ENCODE peak calls at places on chromosome 7, in five cellular contexts. One of them, this sample, is unnamed.

GRCh38 chr7:44970521-44971051 is 8.2 kb downstream of the MYO1G start:
- DNase-seq in testis: no peak
- DNase-seq in left ventricle myocardium inferior: no peak
- DNase-seq in cardiac muscle cell: no peak
- DNase-seq in IMR-90: no peak
- DNase-seq in this sample: no peak

GRCh38 chr7:156039971-156040677 is 227.9 kb upstream of the SHH start:
- DNase-seq in cardiac muscle cell: no peak
- DNase-seq in left ventricle myocardium inferior: no peak
- DNase-seq in testis: peak
- DNase-seq in IMR-90: no peak
- DNase-seq in this sample: no peak

GRCh38 chr7:134512271-134512670 is 15.1 kb upstream of the AKR1B10 start:
- DNase-seq in testis: no peak
- DNase-seq in IMR-90: no peak
- DNase-seq in cardiac muscle cell: no peak
- DNase-seq in left ventricle myocardium inferior: no peak
- DNase-seq in this sample: no peak

GRCh38 chr7:114086491-114086905 is 167.7 kb upstream of the PPP1R3A start:
- DNase-seq in IMR-90: no peak
- DNase-seq in left ventricle myocardium inferior: peak
- DNase-seq in testis: peak
- DNase-seq in cardiac muscle cell: peak
- DNase-seq in this sample: peak

GRCh38 chr7:79137942-79138341 is 315.5 kb downstream of the MAGI2 start:
- DNase-seq in left ventricle myocardium inferior: no peak
- DNase-seq in IMR-90: peak
- DNase-seq in cardiac muscle cell: no peak
- DNase-seq in testis: no peak
- DNase-seq in this sample: no peak

GRCh38 chr7:95527033-95527775 is 41.5 kb downstream of the ASB4 start:
- DNase-seq in IMR-90: peak
- DNase-seq in testis: peak
- DNase-seq in left ventricle myocardium inferior: no peak
- DNase-seq in cardiac muscle cell: peak
- DNase-seq in this sample: no peak

GRCh38 chr7:20219446-20220292 is 2.5 kb upstream of the MACC1 start:
- DNase-seq in IMR-90: peak
- DNase-seq in cardiac muscle cell: no peak
- DNase-seq in testis: peak
- DNase-seq in left ventricle myocardium inferior: peak
- DNase-seq in this sample: peak

GRCh38 chr7:75924884-75925283 is 9.9 kb downstream of the POR start:
- DNase-seq in testis: no peak
- DNase-seq in cardiac muscle cell: no peak
- DNase-seq in left ventricle myocardium inferior: no peak
- DNase-seq in IMR-90: no peak
- DNase-seq in this sample: no peak

GRCh38 chr7:114574384-114574783 is 159.8 kb downstream of the FOXP2 start:
- DNase-seq in left ventricle myocardium inferior: no peak
- DNase-seq in cardiac muscle cell: no peak
- DNase-seq in testis: no peak
- DNase-seq in IMR-90: peak
- DNase-seq in this sample: no peak

GRCh38 chr7:98921608-98922372 is 43.5 kb downstream of the TRRAP start:
- DNase-seq in left ventricle myocardium inferior: no peak
- DNase-seq in IMR-90: no peak
- DNase-seq in testis: no peak
- DNase-seq in cardiac muscle cell: no peak
- DNase-seq in this sample: no peak

GRCh38 chr7:128831994-128832879 is 2.0 kb downstream of the FLNC start:
- DNase-seq in testis: no peak
- DNase-seq in left ventricle myocardium inferior: peak
- DNase-seq in cardiac muscle cell: peak
- DNase-seq in IMR-90: peak
- DNase-seq in this sample: no peak

GRCh38 chr7:102279537-102280400 is 6.9 kb upstream of the SH2B2 start:
- DNase-seq in cardiac muscle cell: peak
- DNase-seq in testis: no peak
- DNase-seq in left ventricle myocardium inferior: peak
- DNase-seq in IMR-90: peak
- DNase-seq in this sample: no peak

GRCh38 chr7:126286317-126286716 is 966.4 kb downstream of the GRM8 start:
- DNase-seq in cardiac muscle cell: no peak
- DNase-seq in IMR-90: no peak
- DNase-seq in left ventricle myocardium inferior: no peak
- DNase-seq in testis: no peak
- DNase-seq in this sample: no peak

GRCh38 chr7:96321670-96322372 is at the start of gene SLC25A13:
- DNase-seq in left ventricle myocardium inferior: peak
- DNase-seq in cardiac muscle cell: peak
- DNase-seq in testis: peak
- DNase-seq in IMR-90: peak
- DNase-seq in this sample: peak

GRCh38 chr7:94054130-94054529 is 50.0 kb upstream of the BET1 start:
- DNase-seq in left ventricle myocardium inferior: no peak
- DNase-seq in IMR-90: no peak
- DNase-seq in cardiac muscle cell: peak
- DNase-seq in testis: no peak
- DNase-seq in this sample: no peak

GRCh38 chr7:99116151-99116550 is 27.8 kb downstream of the SMURF1 start:
- DNase-seq in IMR-90: no peak
- DNase-seq in left ventricle myocardium inferior: no peak
- DNase-seq in testis: no peak
- DNase-seq in cardiac muscle cell: no peak
- DNase-seq in this sample: no peak

GRCh38 chr7:107661865-107662379 is 1.3 kb downstream of the SLC26A4 start:
- DNase-seq in testis: no peak
- DNase-seq in left ventricle myocardium inferior: no peak
- DNase-seq in IMR-90: no peak
- DNase-seq in cardiac muscle cell: no peak
- DNase-seq in this sample: no peak

GRCh38 chr7:214410-215212 is 22.2 kb downstream of the FAM20C start:
- DNase-seq in IMR-90: peak
- DNase-seq in left ventricle myocardium inferior: no peak
- DNase-seq in cardiac muscle cell: no peak
- DNase-seq in testis: no peak
- DNase-seq in this sample: no peak

GRCh38 chr7:445563-446288 is 73.9 kb downstream of the PDGFA start:
- DNase-seq in testis: no peak
- DNase-seq in cardiac muscle cell: no peak
- DNase-seq in IMR-90: no peak
- DNase-seq in left ventricle myocardium inferior: no peak
- DNase-seq in this sample: no peak

GRCh38 chr7:127186686-127187085 is 66.1 kb downstream of the GRM8 start:
- DNase-seq in cardiac muscle cell: no peak
- DNase-seq in testis: no peak
- DNase-seq in left ventricle myocardium inferior: no peak
- DNase-seq in IMR-90: no peak
- DNase-seq in this sample: no peak

GRCh38 chr7:135192914-135193536 is 18.3 kb downstream of the WDR91 start:
- DNase-seq in left ventricle myocardium inferior: no peak
- DNase-seq in IMR-90: no peak
- DNase-seq in testis: no peak
- DNase-seq in cardiac muscle cell: no peak
- DNase-seq in this sample: no peak

GRCh38 chr7:139105037-139105382 is 4.5 kb downstream of the ZC3HAV1 start:
- DNase-seq in left ventricle myocardium inferior: no peak
- DNase-seq in testis: no peak
- DNase-seq in IMR-90: no peak
- DNase-seq in cardiac muscle cell: no peak
- DNase-seq in this sample: no peak

GRCh38 chr7:75532639-75533038 is 40.5 kb downstream of the SPDYE5 start:
- DNase-seq in IMR-90: no peak
- DNase-seq in testis: no peak
- DNase-seq in cardiac muscle cell: no peak
- DNase-seq in left ventricle myocardium inferior: no peak
- DNase-seq in this sample: no peak

GRCh38 chr7:139452948-139453672 is 30.4 kb downstream of the KLRG2 start:
- DNase-seq in cardiac muscle cell: no peak
- DNase-seq in IMR-90: peak
- DNase-seq in testis: no peak
- DNase-seq in left ventricle myocardium inferior: no peak
- DNase-seq in this sample: no peak

GRCh38 chr7:134690016-134690415 is 43.4 kb downstream of the BPGM start:
- DNase-seq in cardiac muscle cell: peak
- DNase-seq in IMR-90: peak
- DNase-seq in left ventricle myocardium inferior: no peak
- DNase-seq in testis: no peak
- DNase-seq in this sample: no peak

GRCh38 chr7:133140994-133141595 is 59.2 kb upstream of the CHCHD3 start:
- DNase-seq in testis: no peak
- DNase-seq in IMR-90: no peak
- DNase-seq in cardiac muscle cell: no peak
- DNase-seq in left ventricle myocardium inferior: no peak
- DNase-seq in this sample: no peak

GRCh38 chr7:131692131-131692960 is 135.9 kb upstream of the PODXL start:
- DNase-seq in testis: peak
- DNase-seq in left ventricle myocardium inferior: peak
- DNase-seq in cardiac muscle cell: peak
- DNase-seq in IMR-90: peak
- DNase-seq in this sample: no peak
- H3K4me3 ChIP-seq in testis: no peak
- H3K4me3 ChIP-seq in left ventricle myocardium inferior: no peak
- H3K4me3 ChIP-seq in cardiac muscle cell: no peak
- H3K4me3 ChIP-seq in IMR-90: no peak
- H3K4me3 ChIP-seq in this sample: no peak

GRCh38 chr7:159032753-159033472 is 111.8 kb downstream of the VIPR2 start:
- DNase-seq in testis: peak
- DNase-seq in IMR-90: no peak
- DNase-seq in cardiac muscle cell: no peak
- DNase-seq in left ventricle myocardium inferior: no peak
- DNase-seq in this sample: peak

GRCh38 chr7:159030490-159031134 is 114.1 kb downstream of the VIPR2 start:
- DNase-seq in left ventricle myocardium inferior: peak
- DNase-seq in testis: peak
- DNase-seq in cardiac muscle cell: peak
- DNase-seq in IMR-90: no peak
- DNase-seq in this sample: peak

GRCh38 chr7:159032310-159032709 is 112.4 kb downstream of the VIPR2 start:
- DNase-seq in IMR-90: no peak
- DNase-seq in left ventricle myocardium inferior: no peak
- DNase-seq in testis: peak
- DNase-seq in cardiac muscle cell: no peak
- DNase-seq in this sample: no peak

GRCh38 chr7:159031750-159032149 is 112.9 kb downstream of the VIPR2 start:
- DNase-seq in testis: peak
- DNase-seq in cardiac muscle cell: no peak
- DNase-seq in left ventricle myocardium inferior: no peak
- DNase-seq in IMR-90: no peak
- DNase-seq in this sample: peak

DNA sequence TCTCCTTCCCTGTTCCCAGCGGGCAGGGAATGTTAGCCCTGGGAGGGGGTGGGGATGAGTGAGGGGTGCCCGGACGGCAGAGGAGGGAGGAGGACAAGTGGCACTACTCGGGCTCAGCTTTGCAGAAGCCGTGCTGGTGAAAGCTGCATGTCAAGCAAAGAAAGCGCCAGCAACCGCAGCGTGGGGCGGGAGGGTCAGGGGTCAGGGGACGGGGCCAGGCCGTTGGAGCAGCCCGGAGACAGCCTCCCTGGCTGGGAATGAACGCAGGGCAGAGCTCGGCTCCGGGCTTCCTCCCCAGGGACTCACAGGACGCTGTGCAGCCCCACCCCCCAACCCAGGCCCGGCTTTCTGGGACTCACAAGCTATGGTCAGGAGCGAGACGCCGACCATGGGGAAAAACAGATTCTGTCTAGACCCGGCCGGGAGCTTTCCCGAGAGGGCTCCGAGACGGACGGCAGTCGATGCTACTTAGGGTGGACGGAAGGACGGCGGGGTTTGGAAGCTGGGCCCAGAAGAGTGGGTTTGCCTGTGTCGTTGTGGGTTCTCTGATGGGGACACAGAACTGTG is 113.4 kb downstream of the VIPR2 start:
- DNase-seq in left ventricle myocardium inferior: peak
- DNase-seq in cardiac muscle cell: no peak
- DNase-seq in IMR-90: no peak
- DNase-seq in testis: peak
- DNase-seq in this sample: no peak
- H3K4me3 ChIP-seq in left ventricle myocardium inferior: peak
- H3K4me3 ChIP-seq in cardiac muscle cell: no peak
- H3K4me3 ChIP-seq in IMR-90: no peak
- H3K4me3 ChIP-seq in testis: peak
- H3K4me3 ChIP-seq in this sample: peak

DNA sequence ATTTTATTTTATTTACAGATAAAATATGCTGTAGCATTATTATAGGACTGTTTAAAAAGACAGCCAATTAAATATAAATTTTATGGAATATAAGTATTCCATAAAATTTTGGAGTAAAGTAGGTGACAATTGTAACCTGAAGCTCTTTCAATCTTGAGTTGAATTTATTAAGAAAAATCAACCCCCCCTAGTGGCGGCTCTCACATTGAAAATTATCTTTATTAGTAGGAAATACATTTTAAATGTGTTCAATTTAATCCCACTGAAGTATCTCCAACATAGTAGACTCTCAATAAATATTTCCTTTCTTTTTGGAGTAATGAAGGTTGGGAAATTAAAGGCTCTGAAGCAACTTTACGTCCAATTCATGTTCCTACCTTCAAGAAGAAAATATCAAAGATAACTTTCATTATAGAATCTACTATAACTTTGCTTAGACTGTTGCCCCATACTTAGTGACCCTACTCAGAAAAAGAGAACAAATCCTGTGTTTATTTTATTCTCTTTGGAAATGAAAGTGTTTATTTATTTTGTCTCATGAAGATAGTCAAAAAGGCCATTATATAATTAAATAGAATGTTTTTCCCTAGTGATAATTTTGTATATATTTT is 3.1 kb downstream of the AHR start:
- DNase-seq in IMR-90: peak
- DNase-seq in testis: peak
- DNase-seq in cardiac muscle cell: peak
- DNase-seq in left ventricle myocardium inferior: no peak
- DNase-seq in this sample: peak
- H3K4me3 ChIP-seq in IMR-90: no peak
- H3K4me3 ChIP-seq in testis: no peak
- H3K4me3 ChIP-seq in cardiac muscle cell: no peak
- H3K4me3 ChIP-seq in left ventricle myocardium inferior: peak
- H3K4me3 ChIP-seq in this sample: no peak

DNA sequence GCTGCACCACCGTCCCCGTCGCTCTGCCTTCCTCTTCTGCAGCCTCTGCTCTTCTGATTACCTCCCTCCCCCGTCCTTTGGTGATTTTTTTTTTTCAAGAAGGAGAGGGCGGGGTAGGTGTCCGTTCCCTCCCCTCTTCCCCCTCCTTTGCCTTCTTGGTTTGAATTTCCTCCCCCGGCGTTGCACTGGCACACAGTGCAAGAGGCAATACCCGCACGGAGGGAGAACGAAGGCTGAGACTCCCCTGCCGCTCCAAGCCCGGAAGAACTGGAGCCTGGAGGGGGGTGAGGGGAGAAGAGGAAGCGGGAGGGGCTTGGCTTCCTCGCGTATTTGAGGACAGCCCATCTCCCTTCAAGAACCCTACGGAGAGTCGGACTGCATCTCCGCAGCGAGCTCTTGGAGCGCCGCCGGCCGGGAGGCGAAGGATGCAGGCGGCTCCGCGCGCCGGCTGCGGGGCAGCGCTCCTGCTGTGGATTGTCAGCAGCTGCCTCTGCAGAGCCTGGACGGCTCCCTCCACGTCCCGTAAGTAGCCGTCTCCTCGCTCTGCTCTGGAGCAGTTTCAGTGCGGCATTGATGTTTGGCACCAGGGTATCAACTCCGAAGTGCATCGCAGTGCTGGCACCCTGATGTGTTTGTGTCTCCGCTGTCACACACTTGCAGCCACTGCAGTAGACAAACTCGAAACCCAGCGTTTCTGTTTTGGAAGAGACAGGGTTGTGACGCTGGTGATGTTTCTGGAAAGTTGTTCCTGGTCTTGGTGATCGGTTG is at the start of gene CNTNAP2:
- DNase-seq in left ventricle myocardium inferior: peak
- DNase-seq in testis: peak
- DNase-seq in IMR-90: no peak
- DNase-seq in cardiac muscle cell: peak
- DNase-seq in this sample: no peak
- H3K4me3 ChIP-seq in left ventricle myocardium inferior: peak
- H3K4me3 ChIP-seq in testis: peak
- H3K4me3 ChIP-seq in IMR-90: peak
- H3K4me3 ChIP-seq in cardiac muscle cell: peak
- H3K4me3 ChIP-seq in this sample: peak